ENCODE peak calls at places on chromosomes 16 and 17, in seven cellular contexts. H is stomach, M is PC-9, Y is A549, Z is thyroid gland, L is cardiac muscle cell, K is lower lobe of right lung. O is an unnamed sample.
A peak's percentile ranks its signal among the peaks of the same experiment; 100 is the strongest.

GRCh38 chr16:11034005-11034404 is 89.6 kb downstream of the CLEC16A start:
- DNase-seq in H (no peak), L (no peak), Y (no peak), M (no peak), Z (no peak), K (no peak), O (no peak)

GRCh38 chr16:73616186-73616585 is 568.3 kb upstream of the ZFHX3 start:
- DNase-seq in Y (no peak), L (no peak), H (no peak), K (no peak), Z (no peak), M (no peak), O (no peak)

GRCh38 chr16:67399749-67400704 is 6.7 kb upstream of the TPPP3 start:
- DNase-seq in H (no peak), Z (no peak), M (no peak), Y (no peak), L (no peak), K (peak; percentile 33), O (no peak)

GRCh38 chr16:775236-775796 is 12.9 kb downstream of the RPUSD1 start:
- DNase-seq in M (no peak), L (no peak), H (no peak), K (no peak), Y (no peak), Z (no peak), O (no peak)

GRCh38 chr17:60158751-60159478 is 9.1 kb downstream of the CA4 start:
- DNase-seq in M (no peak), Y (no peak), Z (no peak), K (peak; percentile 22), H (no peak), L (peak; percentile 30), O (no peak)

GRCh38 chr16:68645494-68646388 is 631 bp downstream of the CDH3 start:
- DNase-seq in H (no peak), K (peak; percentile 48), L (peak; percentile 87), Y (no peak), M (peak; percentile 44), Z (peak; percentile 12), O (peak; percentile 51)

GRCh38 chr17:32206816-32207215 is 58.8 kb upstream of the RHBDL3 start:
- DNase-seq in L (no peak), Y (no peak), M (no peak), Z (no peak), K (no peak), H (no peak), O (no peak)

GRCh38 chr17:72151565-72152391 is 31.0 kb downstream of the SOX9 start:
- DNase-seq in Y (peak; percentile 99), Z (peak; percentile 90), K (no peak), H (peak; percentile 82), M (peak; percentile 86), L (no peak), O (peak; percentile 62)

GRCh38 chr16:86479419-86479818 is 30.9 kb upstream of the FOXF1 start:
- DNase-seq in K (no peak), H (no peak), M (no peak), Z (no peak), L (no peak), Y (no peak), O (no peak)

GRCh38 chr17:20281860-20282259 is 185.5 kb downstream of the LGALS9B start:
- DNase-seq in Z (peak; percentile 3), Y (no peak), M (no peak), H (no peak), K (peak; percentile 77), L (no peak), O (no peak)

GRCh38 chr16:4315185-4316102 is at the start of gene GLIS2:
- DNase-seq in H (peak; percentile 73), L (peak; percentile 94), Y (peak; percentile 78), M (peak; percentile 85), Z (peak; percentile 85), K (peak; percentile 83), O (peak; percentile 77)

DNA sequence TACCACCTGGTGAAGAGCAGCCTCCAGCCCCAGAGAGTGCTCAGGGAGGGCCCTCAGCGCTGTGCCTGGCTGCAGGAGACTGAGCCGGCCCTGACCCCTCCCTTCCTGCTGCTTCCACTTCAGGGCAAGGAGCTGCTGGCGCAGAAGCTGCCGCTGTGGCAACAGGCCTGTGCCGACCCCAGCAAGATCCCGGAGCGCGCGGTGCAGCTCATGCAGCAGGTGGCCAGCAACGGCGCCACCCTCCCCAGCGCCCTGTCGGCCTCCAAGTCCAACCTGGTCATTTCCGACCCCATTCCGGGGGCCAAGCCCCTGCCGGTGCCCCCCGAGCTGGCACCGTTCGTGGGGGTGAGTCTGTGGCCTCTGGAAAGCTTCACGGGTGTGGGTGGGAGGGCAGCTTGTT is 61.9 kb upstream of the PVALEF start:
- DNase-seq in L (no peak), K (no peak), H (no peak), M (no peak), Y (no peak), Z (no peak), O (no peak)
- TF ChIP-seq CTCF in L (no peak), K (no peak), H (no peak), M (no peak), Y (no peak), Z (no peak), O (no peak)

GRCh38 chr16:23807028-23807427 is 28.8 kb upstream of the PRKCB start:
- DNase-seq in L (no peak), M (no peak), Y (no peak), K (peak; percentile 45), H (no peak), Z (no peak), O (no peak)

GRCh38 chr16:23801387-23801786 is 34.4 kb upstream of the PRKCB start:
- DNase-seq in M (peak; percentile 59), L (peak; percentile 78), Z (peak; percentile 59), H (peak; percentile 85), Y (peak; percentile 60), K (peak; percentile 79), O (peak; percentile 90)

DNA sequence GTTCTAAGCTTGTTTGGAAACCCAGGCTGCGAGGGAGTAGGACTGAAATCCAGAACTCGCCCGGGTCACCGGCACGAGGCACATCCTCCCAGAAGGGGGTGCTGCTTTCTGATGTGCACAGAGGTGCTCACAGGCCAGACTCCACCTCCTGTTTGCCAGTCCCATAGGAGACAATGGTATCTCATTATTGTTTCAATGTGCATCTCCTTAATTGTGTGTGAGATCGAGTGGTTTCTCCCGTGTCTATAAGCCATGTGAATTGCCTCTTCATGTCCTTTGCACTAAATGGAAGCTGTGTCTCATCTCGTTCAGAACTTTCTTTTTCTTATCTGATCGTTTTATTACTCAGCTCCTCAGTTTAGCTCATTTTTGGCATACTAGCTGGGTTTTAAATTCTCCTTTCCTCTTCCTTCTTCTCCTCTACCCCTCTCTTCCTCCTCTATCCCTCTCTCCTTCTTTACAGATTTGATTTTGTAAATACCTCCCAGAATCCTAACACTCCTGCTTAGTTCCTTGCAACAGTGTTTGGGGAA is 32.1 kb upstream of the PRKCB start:
- DNase-seq in K (peak; percentile 70), H (peak; percentile 47), Y (peak; percentile 55), Z (peak; percentile 6), M (peak; percentile 30), L (peak; percentile 45), O (peak; percentile 72)
- TF ChIP-seq CTCF in K (peak; percentile 60), H (no peak), Y (peak; percentile 52), Z (peak; percentile 29), M (peak; percentile 41), L (peak; percentile 58), O (peak; percentile 54)

DNA sequence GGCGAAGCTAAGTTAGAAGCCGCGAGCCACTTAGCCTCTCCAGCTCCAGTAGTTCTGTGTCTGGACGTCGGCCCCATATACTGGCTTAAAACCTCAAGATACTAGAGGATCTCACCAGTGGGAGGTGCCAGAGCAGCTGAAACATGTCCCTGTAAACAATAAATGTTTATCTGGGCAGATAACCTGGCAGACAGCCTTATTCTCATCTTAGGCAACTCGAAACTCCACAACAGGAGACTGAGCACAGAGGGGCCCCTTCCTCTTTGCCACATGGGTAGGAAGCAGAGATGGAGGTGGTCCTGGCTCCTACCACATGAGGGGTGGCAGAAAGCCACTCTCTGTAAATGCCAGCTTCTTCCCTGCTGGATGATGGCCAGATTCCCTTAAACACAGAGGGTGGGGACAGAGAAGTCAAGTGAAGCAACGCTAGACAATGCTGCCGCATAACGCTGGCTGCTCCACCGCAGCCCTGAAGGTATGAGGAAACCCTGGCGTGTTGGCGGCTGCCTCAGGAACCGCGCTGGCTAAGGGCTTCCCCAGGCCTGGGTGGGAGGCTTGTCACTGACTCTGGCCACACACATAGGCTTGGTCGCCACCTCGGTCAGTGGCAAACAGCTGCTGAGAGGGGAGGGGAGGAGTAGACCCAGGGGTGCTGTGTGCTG is 67.9 kb downstream of the HIC1 start:
- DNase-seq in M (peak; percentile 87), L (no peak), K (peak; percentile 86), Z (peak; percentile 32), Y (no peak), H (peak; percentile 34), O (no peak)
- TF ChIP-seq CTCF in M (no peak), L (peak; percentile 25), K (peak; percentile 14), Z (peak; percentile 8), Y (no peak), H (no peak), O (no peak)

GRCh38 chr17:81942167-81942553 is 4.9 kb downstream of the MYADML2 start:
- DNase-seq in Y (no peak), Z (no peak), M (no peak), L (no peak), K (no peak), H (no peak), O (no peak)

GRCh38 chr17:81939218-81939617 is 2.1 kb upstream of the PYCR1 start:
- DNase-seq in Y (no peak), L (no peak), M (no peak), Z (no peak), K (no peak), H (no peak), O (no peak)

GRCh38 chr17:81941484-81942166 is 4.5 kb upstream of the PYCR1 start:
- DNase-seq in H (no peak), L (peak; percentile 92), Z (no peak), K (no peak), Y (no peak), M (no peak), O (no peak)

GRCh38 chr17:81940538-81941483 is 3.7 kb upstream of the PYCR1 start:
- DNase-seq in Z (no peak), Y (no peak), M (no peak), K (no peak), H (no peak), L (no peak), O (no peak)

GRCh38 chr17:81939881-81940385 is 2.8 kb upstream of the PYCR1 start:
- DNase-seq in L (no peak), M (no peak), Z (peak; percentile 25), Y (no peak), H (peak; percentile 62), K (no peak), O (no peak)
- TF ChIP-seq CTCF in L (no peak), M (no peak), Z (no peak), Y (no peak), H (no peak), K (no peak), O (no peak)

DNA sequence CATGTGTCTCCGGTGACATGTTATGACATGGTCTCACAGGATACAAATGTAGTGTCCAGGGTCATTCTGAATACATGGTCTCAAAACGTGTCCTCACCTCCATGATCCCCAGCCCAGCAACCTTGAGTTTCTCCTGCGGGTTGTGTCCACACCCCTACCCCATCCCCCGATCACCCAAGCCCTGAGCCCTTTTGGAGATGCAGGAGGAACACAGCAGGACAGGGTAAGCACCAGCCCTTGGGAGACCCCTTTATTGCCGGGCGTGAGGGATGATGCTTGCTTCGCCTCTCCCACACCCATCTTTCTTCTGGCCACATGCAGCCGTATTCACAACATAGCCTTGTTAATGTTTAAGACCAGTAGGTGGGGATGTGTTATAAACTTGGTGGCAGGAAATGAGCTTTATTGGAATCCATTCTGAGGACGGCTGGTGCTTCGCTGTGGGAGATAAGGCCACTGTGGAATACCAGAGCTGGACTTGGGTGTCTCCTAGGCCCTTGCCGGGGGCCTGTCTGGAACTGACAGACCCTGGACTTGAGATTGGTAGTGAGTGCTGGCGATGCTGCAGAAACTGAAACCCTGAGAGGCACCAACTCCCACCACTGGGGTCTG is 5.5 kb downstream of the TMEM132E start:
- DNase-seq in L (peak; percentile 77), H (no peak), Z (no peak), K (no peak), M (no peak), Y (peak; percentile 49), O (peak; percentile 41)
- TF ChIP-seq CTCF in L (peak; percentile 34), H (no peak), Z (no peak), K (no peak), M (no peak), Y (peak; percentile 27), O (peak; percentile 18)